ENCODE peak calls at places on chromosome 7, in four cellular contexts. One of them, this sample, is unnamed.

GRCh38 chr7:90607196-90607595 is 11.1 kb downstream of the CDK14 start:
- DNase-seq in GM12892: no peak
- DNase-seq in HepG2: no peak
- DNase-seq in K562: no peak
- DNase-seq in this sample: no peak

GRCh38 chr7:50304911-50305621 is 550 bp downstream of the IKZF1 start:
- DNase-seq in HepG2: no peak
- DNase-seq in K562: no peak
- DNase-seq in GM12892: no peak
- DNase-seq in this sample: peak

GRCh38 chr7:80889525-80889924 is 29.3 kb downstream of the SEMA3C start:
- DNase-seq in HepG2: no peak
- DNase-seq in K562: no peak
- DNase-seq in GM12892: no peak
- DNase-seq in this sample: no peak

GRCh38 chr7:18352339-18353255 is 143.0 kb upstream of the HDAC9 start:
- DNase-seq in GM12892: no peak
- DNase-seq in K562: peak
- DNase-seq in HepG2: peak
- DNase-seq in this sample: no peak

GRCh38 chr7:33671521-33672262 is 233.6 kb upstream of the BMPER start:
- DNase-seq in HepG2: no peak
- DNase-seq in K562: no peak
- DNase-seq in GM12892: no peak
- DNase-seq in this sample: no peak

GRCh38 chr7:7792089-7792488 is 73.7 kb upstream of the RPA3 start:
- DNase-seq in HepG2: no peak
- DNase-seq in K562: no peak
- DNase-seq in GM12892: no peak
- DNase-seq in this sample: no peak

GRCh38 chr7:135386181-135386580 is 123.7 kb downstream of the CNOT4 start:
- DNase-seq in K562: no peak
- DNase-seq in HepG2: no peak
- DNase-seq in GM12892: no peak
- DNase-seq in this sample: no peak

GRCh38 chr7:149774237-149775175 is 1.1 kb upstream of the ZNF467 start:
- DNase-seq in K562: no peak
- DNase-seq in GM12892: no peak
- DNase-seq in HepG2: no peak
- DNase-seq in this sample: no peak

GRCh38 chr7:64875658-64876406 is 27.2 kb upstream of the ZNF273 start:
- DNase-seq in HepG2: no peak
- DNase-seq in GM12892: peak
- DNase-seq in K562: peak
- DNase-seq in this sample: no peak

GRCh38 chr7:122453432-122453831 is 148.9 kb upstream of the FEZF1 start:
- DNase-seq in HepG2: no peak
- DNase-seq in K562: no peak
- DNase-seq in GM12892: no peak
- DNase-seq in this sample: no peak

GRCh38 chr7:90455163-90456030 is 14.0 kb upstream of the PTTG1IP2 start:
- DNase-seq in K562: peak
- DNase-seq in HepG2: peak
- DNase-seq in GM12892: no peak
- DNase-seq in this sample: peak

GRCh38 chr7:143993924-143994323 is 6.2 kb upstream of the OR6B1 start:
- DNase-seq in HepG2: no peak
- DNase-seq in GM12892: no peak
- DNase-seq in K562: no peak
- DNase-seq in this sample: no peak

GRCh38 chr7:117666019-117666418 is 186.2 kb downstream of the CFTR start:
- DNase-seq in K562: no peak
- DNase-seq in HepG2: no peak
- DNase-seq in GM12892: no peak
- DNase-seq in this sample: no peak

GRCh38 chr7:149196705-149197171 is 1.4 kb downstream of the ZNF282 start:
- DNase-seq in K562: peak
- DNase-seq in GM12892: no peak
- DNase-seq in HepG2: peak
- DNase-seq in this sample: no peak

GRCh38 chr7:69837387-69838068 is 239.3 kb downstream of the AUTS2 start:
- DNase-seq in K562: no peak
- DNase-seq in GM12892: no peak
- DNase-seq in HepG2: no peak
- DNase-seq in this sample: no peak

GRCh38 chr7:121003986-121004685 is 15.6 kb downstream of the CPED1 start:
- DNase-seq in GM12892: no peak
- DNase-seq in HepG2: no peak
- DNase-seq in K562: no peak
- DNase-seq in this sample: no peak

GRCh38 chr7:7276151-7276550 is 93.8 kb downstream of the C1GALT1 start:
- DNase-seq in K562: no peak
- DNase-seq in HepG2: no peak
- DNase-seq in GM12892: no peak
- DNase-seq in this sample: no peak

GRCh38 chr7:50446542-50446960 is 3.6 kb downstream of the FIGNL1 start:
- DNase-seq in GM12892: no peak
- DNase-seq in HepG2: peak
- DNase-seq in K562: no peak
- DNase-seq in this sample: no peak

GRCh38 chr7:16905300-16906044 is 23.7 kb upstream of the AGR3 start:
- DNase-seq in HepG2: peak
- DNase-seq in GM12892: no peak
- DNase-seq in K562: no peak
- DNase-seq in this sample: no peak
- TF ChIP-seq TAF1 in HepG2: no peak
- TF ChIP-seq TAF1 in GM12892: no peak
- TF ChIP-seq TAF1 in K562: no peak
- TF ChIP-seq TAF1 in this sample: no peak

GRCh38 chr7:6171532-6172330 is 100.7 kb downstream of the CYTH3 start:
- DNase-seq in K562: no peak
- DNase-seq in HepG2: no peak
- DNase-seq in GM12892: no peak
- DNase-seq in this sample: no peak
- TF ChIP-seq POLR2AphosphoS5 in K562: no peak
- TF ChIP-seq POLR2AphosphoS5 in HepG2: no peak
- TF ChIP-seq POLR2AphosphoS5 in GM12892: no peak
- TF ChIP-seq POLR2AphosphoS5 in this sample: no peak

GRCh38 chr7:5421626-5422323 is 1.9 kb downstream of the TNRC18 start:
- DNase-seq in HepG2: peak
- DNase-seq in K562: no peak
- DNase-seq in GM12892: no peak
- DNase-seq in this sample: no peak
- TF ChIP-seq POLR2A in HepG2: no peak
- TF ChIP-seq POLR2A in K562: no peak
- TF ChIP-seq POLR2A in GM12892: no peak
- TF ChIP-seq POLR2A in this sample: no peak

GRCh38 chr7:32618470-32618869 is 123.2 kb downstream of the AVL9 start:
- DNase-seq in HepG2: no peak
- DNase-seq in GM12892: no peak
- DNase-seq in K562: peak
- DNase-seq in this sample: no peak

GRCh38 chr7:32616625-32617024 is 121.3 kb downstream of the AVL9 start:
- DNase-seq in HepG2: no peak
- DNase-seq in K562: peak
- DNase-seq in GM12892: no peak
- DNase-seq in this sample: no peak

DNA sequence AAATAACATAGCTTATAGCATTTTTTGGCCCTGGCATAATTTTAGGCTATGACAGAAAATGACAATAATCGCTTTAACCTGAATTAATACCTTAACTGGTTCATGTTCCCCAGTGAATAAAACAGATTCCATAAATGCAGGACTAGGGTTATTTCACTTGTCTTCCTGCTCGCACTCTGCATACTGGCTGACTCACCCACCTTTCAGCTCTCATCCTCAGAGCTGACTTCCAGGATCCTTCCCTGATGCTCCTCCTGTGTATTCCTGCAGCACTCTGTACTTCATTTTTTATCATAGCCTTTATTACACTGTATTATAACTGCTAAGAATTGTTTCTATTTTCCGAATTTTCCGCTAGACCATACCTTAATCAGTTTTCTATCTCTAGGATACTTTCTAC is 123.7 kb downstream of the AVL9 start:
- DNase-seq in K562: no peak
- DNase-seq in HepG2: no peak
- DNase-seq in GM12892: no peak
- DNase-seq in this sample: no peak
- TF ChIP-seq TAF1 in K562: no peak
- TF ChIP-seq TAF1 in HepG2: no peak
- TF ChIP-seq TAF1 in GM12892: no peak
- TF ChIP-seq TAF1 in this sample: no peak

GRCh38 chr7:27200761-27201230 is 905 bp upstream of the HOXA13 start:
- DNase-seq in K562: no peak
- DNase-seq in HepG2: no peak
- DNase-seq in GM12892: no peak
- DNase-seq in this sample: no peak

GRCh38 chr7:27201231-27202017 is 1.5 kb upstream of the HOXA13 start:
- DNase-seq in HepG2: no peak
- DNase-seq in K562: no peak
- DNase-seq in GM12892: no peak
- DNase-seq in this sample: no peak

GRCh38 chr7:27202741-27203134 is 2.8 kb upstream of the HOXA13 start:
- DNase-seq in K562: no peak
- DNase-seq in HepG2: no peak
- DNase-seq in GM12892: no peak
- DNase-seq in this sample: no peak

GRCh38 chr7:27203378-27203953 is 3.6 kb upstream of the HOXA13 start:
- DNase-seq in K562: no peak
- DNase-seq in HepG2: no peak
- DNase-seq in GM12892: no peak
- DNase-seq in this sample: no peak

GRCh38 chr7:27202018-27202740 is 2.3 kb upstream of the HOXA13 start:
- DNase-seq in K562: no peak
- DNase-seq in GM12892: no peak
- DNase-seq in HepG2: no peak
- DNase-seq in this sample: no peak
- TF ChIP-seq POLR2AphosphoS5 in K562: no peak
- TF ChIP-seq POLR2AphosphoS5 in GM12892: no peak
- TF ChIP-seq POLR2AphosphoS5 in HepG2: no peak
- TF ChIP-seq POLR2AphosphoS5 in this sample: no peak

GRCh38 chr7:130383187-130383980 is 3.1 kb downstream of the CPA1 start:
- DNase-seq in K562: no peak
- DNase-seq in HepG2: no peak
- DNase-seq in GM12892: no peak
- DNase-seq in this sample: no peak
- TF ChIP-seq POLR2A in K562: no peak
- TF ChIP-seq POLR2A in HepG2: no peak
- TF ChIP-seq POLR2A in GM12892: no peak
- TF ChIP-seq POLR2A in this sample: no peak

This sample was measured in GM12891.